ENCODE peak calls at places on chromosomes 11 and 22, in four cellular contexts. S, G, F and Z are unnamed samples.

GRCh38 chr11:29452131-29452530 is 564.7 kb downstream of the KCNA4 start:
- DNase-seq in S (no peak), G (no peak), F (peak; percentile 76), Z (no peak)

GRCh38 chr11:122137081-122137793 is 21.2 kb upstream of the BLID start:
- DNase-seq in S (peak; percentile 90), G (no peak), F (peak; percentile 93), Z (peak; percentile 18)

GRCh38 chr11:14149683-14150082 is 187.2 kb downstream of the SPON1 start:
- DNase-seq in S (no peak), G (no peak), F (no peak), Z (no peak)

GRCh38 chr11:115959098-115959497 is 454.9 kb upstream of the CADM1 start:
- DNase-seq in S (no peak), G (no peak), F (no peak), Z (no peak)

GRCh38 chr11:67280791-67281551 is 8.1 kb upstream of the ANKRD13D start:
- DNase-seq in S (no peak), G (no peak), F (no peak), Z (peak; percentile 77)

GRCh38 chr11:120715239-120715638 is 203.7 kb downstream of the GRIK4 start:
- DNase-seq in S (no peak), G (no peak), F (peak; percentile 22), Z (peak; percentile 72)

GRCh38 chr22:39306456-39307361 is 12.7 kb downstream of the RPL3 start:
- DNase-seq in S (no peak), G (no peak), F (no peak), Z (peak; percentile 53)

GRCh38 chr11:122197055-122197987 is 81.3 kb upstream of the BLID start:
- DNase-seq in S (peak; percentile 95), G (no peak), F (peak; percentile 99), Z (peak; percentile 89)